ENCODE peak calls at places on chromosomes 2 and 18, in six cellular contexts. V is GM13977; K is fibroblast of the aortic adventitia; Z is CD4-positive, alpha-beta T cell; A is sigmoid colon; I is GM10248. O is an unnamed sample.

GRCh38 chr2:192196451-192197194 is 1.9 kb upstream of the TMEFF2 start:
- DNase-seq in V (no peak), K (no peak), I (no peak), Z (no peak), A (no peak), O (no peak)

GRCh38 chr2:64652231-64653173 is 1.2 kb downstream of the SERTAD2 start:
- DNase-seq in Z (no peak), A (peak; percentile 83), V (no peak), I (no peak), K (peak; percentile 75), O (no peak)

GRCh38 chr2:25416674-25417073 is 74.9 kb upstream of the DNMT3A start:
- DNase-seq in Z (no peak), I (no peak), K (no peak), A (no peak), V (no peak), O (no peak)

GRCh38 chr18:10015288-10015701 is 101.5 kb downstream of the VAPA start:
- DNase-seq in Z (no peak), V (no peak), I (no peak), A (no peak), K (peak; percentile 51), O (no peak)

GRCh38 chr2:86251840-86252266 is 52.6 kb downstream of the MRPL35 start:
- DNase-seq in I (no peak), Z (no peak), K (no peak), V (no peak), A (no peak), O (no peak)

GRCh38 chr2:105378276-105378840 is 20.5 kb downstream of the FHL2 start:
- DNase-seq in I (no peak), V (no peak), Z (no peak), A (no peak), K (no peak), O (no peak)

GRCh38 chr18:53947092-53947640 is 277.3 kb downstream of the MBD2 start:
- DNase-seq in A (no peak), Z (no peak), V (no peak), I (no peak), K (no peak), O (no peak)

GRCh38 chr2:177413703-177414102 is 21.1 kb downstream of the AGPS start:
- DNase-seq in A (no peak), I (no peak), K (no peak), V (no peak), Z (no peak), O (no peak)

GRCh38 chr2:189109921-189110397 is 69.6 kb downstream of the COL5A2 start:
- DNase-seq in I (no peak), A (no peak), V (no peak), K (no peak), Z (no peak), O (no peak)

GRCh38 chr18:33711514-33711913 is 133.5 kb downstream of the ASXL3 start:
- DNase-seq in A (no peak), V (no peak), K (no peak), I (no peak), Z (no peak), O (no peak)

GRCh38 chr2:80086831-80087230 is 217.7 kb downstream of the LRRTM1 start:
- DNase-seq in V (no peak), A (no peak), I (no peak), K (peak; percentile 78), Z (no peak), O (no peak)

GRCh38 chr18:2222270-2223185 is 348.8 kb downstream of the METTL4 start:
- DNase-seq in K (no peak), V (no peak), A (no peak), Z (no peak), I (no peak), O (no peak)

GRCh38 chr18:75875559-75875958 is 448.1 kb upstream of the SMIM21 start:
- DNase-seq in K (no peak), V (no peak), Z (no peak), I (no peak), A (peak; percentile 72), O (no peak)

GRCh38 chr2:54503192-54503591 is 47.1 kb downstream of the SPTBN1 start:
- DNase-seq in K (no peak), I (peak; percentile 53), V (peak; percentile 61), Z (no peak), A (no peak), O (peak; percentile 49)

GRCh38 chr18:46273861-46274260 is 169.7 kb downstream of the HAUS1 start:
- DNase-seq in I (no peak), A (no peak), V (no peak), Z (no peak), K (no peak), O (no peak)

GRCh38 chr2:112588611-112589045 is 4.2 kb downstream of the CHCHD5 start:
- DNase-seq in V (no peak), A (no peak), I (no peak), Z (no peak), K (no peak), O (no peak)

GRCh38 chr2:216606551-216607527 is 26.4 kb upstream of the IGFBP2 start:
- DNase-seq in V (peak; percentile 66), Z (no peak), K (no peak), I (peak; percentile 84), A (no peak), O (peak; percentile 26)

GRCh38 chr2:176613358-176614032 is 344.3 kb downstream of the MTX2 start:
- DNase-seq in K (peak; percentile 68), A (no peak), Z (no peak), V (no peak), I (no peak), O (no peak)

GRCh38 chr2:11669454-11670291 is at the start of gene NTSR2:
- DNase-seq in I (no peak), V (peak; percentile 66), A (peak; percentile 65), Z (no peak), K (peak; percentile 47), O (peak; percentile 59)

GRCh38 chr18:62659698-62660097 is 55.6 kb upstream of the PHLPP1 start:
- DNase-seq in K (no peak), A (no peak), I (no peak), Z (no peak), V (no peak), O (no peak)

GRCh38 chr2:41568648-41569047 is 479.2 kb upstream of the PKDCC start:
- DNase-seq in V (no peak), K (no peak), Z (no peak), I (no peak), A (no peak), O (no peak)

GRCh38 chr18:32086866-32087265 is 4.8 kb upstream of the RNF138 start:
- DNase-seq in K (peak; percentile 24), A (no peak), I (no peak), Z (no peak), V (no peak), O (no peak)

GRCh38 chr2:51597086-51597485 is 565.2 kb upstream of the NRXN1 start:
- DNase-seq in I (no peak), A (no peak), V (no peak), Z (no peak), K (no peak), O (no peak)

GRCh38 chr2:179715196-179715595 is 146.2 kb downstream of the ZNF385B start:
- DNase-seq in Z (no peak), V (no peak), A (no peak), I (no peak), K (no peak), O (no peak)

GRCh38 chr2:29310665-29311348 is 195.6 kb downstream of the CLIP4 start:
- DNase-seq in A (no peak), Z (no peak), I (no peak), K (no peak), V (no peak), O (no peak)

DNA sequence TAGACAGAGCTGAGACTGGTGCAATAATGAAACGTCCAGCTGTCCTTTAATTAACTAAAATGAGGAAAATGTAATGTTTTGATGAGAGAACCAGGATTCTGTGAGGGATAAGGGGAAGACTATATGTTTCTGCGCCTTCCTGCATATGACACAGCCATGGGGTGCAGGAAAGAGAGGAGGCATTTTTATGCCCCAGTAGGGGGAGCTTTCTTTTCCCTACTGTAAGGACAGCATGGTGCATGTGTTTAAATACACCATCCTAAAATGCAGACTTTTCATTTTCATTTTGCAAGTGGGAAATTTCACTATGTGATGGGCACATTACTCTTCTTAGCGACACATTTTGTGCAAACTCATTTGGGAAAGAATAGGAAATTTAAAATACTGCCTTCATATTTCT is 446.1 kb downstream of the ARHGAP15 start:
- DNase-seq in Z (no peak), K (peak; percentile 11), I (no peak), V (no peak), A (no peak), O (no peak)
- TF ChIP-seq CTCF in Z (no peak), K (peak; percentile 39), I (peak; percentile 34), V (peak; percentile 23), A (no peak), O (peak; percentile 52)

GRCh38 chr18:50350699-50351098 is 24.1 kb upstream of the SKA1 start:
- DNase-seq in K (no peak), I (no peak), Z (no peak), V (no peak), A (no peak), O (no peak)
- TF ChIP-seq CTCF in K (no peak), I (no peak), Z (no peak), V (no peak), A (no peak), O (no peak)

DNA sequence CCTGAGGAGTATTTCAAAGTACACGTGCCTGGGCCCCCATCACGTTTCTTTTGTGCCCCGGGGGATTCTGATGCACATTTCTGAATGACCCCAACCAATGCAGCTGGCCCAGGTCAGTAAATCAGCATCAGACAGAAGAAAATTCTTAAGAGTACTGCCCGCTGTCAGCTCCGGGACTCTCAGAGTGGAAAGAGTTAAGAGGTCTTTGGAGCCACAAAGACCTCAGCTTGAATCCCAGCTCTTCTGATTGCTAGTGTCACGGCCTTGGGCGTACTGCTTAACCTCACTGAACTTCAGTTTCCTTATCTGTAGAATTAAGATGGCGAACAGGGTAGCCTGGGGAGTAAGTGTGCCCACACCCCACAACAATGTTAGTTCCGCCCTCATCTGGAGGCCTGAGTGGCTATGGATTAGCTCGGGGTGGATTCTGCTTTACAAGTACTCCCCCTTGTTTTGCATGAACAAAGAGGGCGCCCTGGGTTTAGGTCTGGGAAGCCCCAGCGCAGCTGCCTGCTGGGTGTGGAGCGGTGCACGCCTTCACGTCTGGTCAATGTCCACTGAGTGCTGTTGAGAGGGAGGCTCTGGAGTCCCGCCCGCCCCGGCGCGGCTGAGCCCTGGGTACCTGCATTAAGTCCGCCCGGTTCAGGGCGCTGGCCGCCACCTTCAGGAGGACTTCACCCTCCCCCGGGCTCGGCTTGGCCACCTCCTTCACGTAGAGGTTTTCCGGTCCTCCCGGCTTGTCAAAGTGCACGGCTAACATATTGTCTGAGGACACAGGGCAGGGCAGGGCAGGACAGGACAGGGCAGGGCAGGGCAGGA is 858 bp downstream of the TP53I3 start:
- DNase-seq in V (peak; percentile 89), I (peak; percentile 88), K (peak; percentile 89), A (no peak), Z (no peak), O (no peak)
- TF ChIP-seq CTCF in V (no peak), I (no peak), K (peak; percentile 2), A (no peak), Z (no peak), O (no peak)

GRCh38 chr2:166373951-166374350 is 1.8 kb downstream of the SCN9A start:
- DNase-seq in I (no peak), K (peak; percentile 41), V (peak; percentile 8), A (no peak), Z (no peak), O (no peak)

GRCh38 chr2:166376488-166376828 is 714 bp upstream of the SCN9A start:
- DNase-seq in Z (no peak), K (no peak), A (no peak), V (no peak), I (no peak), O (no peak)

GRCh38 chr2:166375205-166375735 is 474 bp downstream of the SCN9A start:
- DNase-seq in V (no peak), I (no peak), Z (no peak), A (no peak), K (peak; percentile 17), O (no peak)

GRCh38 chr2:166376873-166377272 is 1.1 kb upstream of the SCN9A start:
- DNase-seq in Z (no peak), I (no peak), V (no peak), K (no peak), A (no peak), O (no peak)

GRCh38 chr2:166375736-166376487 is at the start of gene SCN9A:
- DNase-seq in V (peak; percentile 13), K (peak; percentile 46), Z (no peak), I (peak; percentile 15), A (peak; percentile 89), O (peak; percentile 68)
- TF ChIP-seq CTCF in V (no peak), K (no peak), Z (no peak), I (no peak), A (no peak), O (peak; percentile 31)

O was measured in neural crest cell.